ENCODE peak calls at places on chromosome 6, in six cellular contexts. One of them, this sample, is unnamed.

GRCh38 chr6:90126178-90126577 is 170.5 kb downstream of the BACH2 start:
- DNase-seq in heart right ventricle: no peak
- DNase-seq in IMR-90: no peak
- DNase-seq in prostate gland: no peak
- DNase-seq in CD8-positive, alpha-beta memory T cell: no peak
- DNase-seq in dorsolateral prefrontal cortex: no peak
- DNase-seq in this sample: no peak

GRCh38 chr6:15956205-15957106 is 172.4 kb upstream of the MYLIP start:
- DNase-seq in heart right ventricle: no peak
- DNase-seq in IMR-90: no peak
- DNase-seq in prostate gland: no peak
- DNase-seq in CD8-positive, alpha-beta memory T cell: no peak
- DNase-seq in dorsolateral prefrontal cortex: no peak
- DNase-seq in this sample: no peak

GRCh38 chr6:132633362-132633761 is 9.3 kb upstream of the TAAR2 start:
- DNase-seq in heart right ventricle: no peak
- DNase-seq in IMR-90: no peak
- DNase-seq in prostate gland: no peak
- DNase-seq in CD8-positive, alpha-beta memory T cell: no peak
- DNase-seq in dorsolateral prefrontal cortex: no peak
- DNase-seq in this sample: no peak

GRCh38 chr6:105204331-105204730 is 24.5 kb upstream of the POPDC3 start:
- DNase-seq in heart right ventricle: no peak
- DNase-seq in IMR-90: peak
- DNase-seq in prostate gland: no peak
- DNase-seq in CD8-positive, alpha-beta memory T cell: no peak
- DNase-seq in dorsolateral prefrontal cortex: no peak
- DNase-seq in this sample: no peak

GRCh38 chr6:44264154-44265002 is 973 bp downstream of the NFKBIE start:
- DNase-seq in heart right ventricle: peak
- DNase-seq in IMR-90: peak
- DNase-seq in prostate gland: no peak
- DNase-seq in CD8-positive, alpha-beta memory T cell: no peak
- DNase-seq in dorsolateral prefrontal cortex: peak
- DNase-seq in this sample: no peak

GRCh38 chr6:128455959-128456358 is 64.4 kb downstream of the PTPRK start:
- DNase-seq in heart right ventricle: no peak
- DNase-seq in IMR-90: peak
- DNase-seq in prostate gland: no peak
- DNase-seq in CD8-positive, alpha-beta memory T cell: no peak
- DNase-seq in dorsolateral prefrontal cortex: no peak
- DNase-seq in this sample: no peak

GRCh38 chr6:159838020-159838744 is 38.1 kb downstream of the PNLDC1 start:
- DNase-seq in heart right ventricle: no peak
- DNase-seq in IMR-90: no peak
- DNase-seq in prostate gland: no peak
- DNase-seq in CD8-positive, alpha-beta memory T cell: no peak
- DNase-seq in dorsolateral prefrontal cortex: no peak
- DNase-seq in this sample: no peak

GRCh38 chr6:165674155-165675029 is 11.4 kb upstream of the PDE10A start:
- DNase-seq in heart right ventricle: no peak
- DNase-seq in IMR-90: no peak
- DNase-seq in prostate gland: no peak
- DNase-seq in CD8-positive, alpha-beta memory T cell: no peak
- DNase-seq in dorsolateral prefrontal cortex: no peak
- DNase-seq in this sample: no peak

GRCh38 chr6:25777856-25778649 is 23.5 kb downstream of the SLC17A4 start:
- DNase-seq in heart right ventricle: no peak
- DNase-seq in IMR-90: no peak
- DNase-seq in prostate gland: no peak
- DNase-seq in CD8-positive, alpha-beta memory T cell: no peak
- DNase-seq in dorsolateral prefrontal cortex: no peak
- DNase-seq in this sample: no peak

GRCh38 chr6:144286503-144287393 is 1.6 kb downstream of the UTRN start:
- DNase-seq in heart right ventricle: peak
- DNase-seq in IMR-90: peak
- DNase-seq in prostate gland: peak
- DNase-seq in CD8-positive, alpha-beta memory T cell: no peak
- DNase-seq in dorsolateral prefrontal cortex: no peak
- DNase-seq in this sample: peak

GRCh38 chr6:139943391-139943790 is 568.9 kb upstream of the CITED2 start:
- DNase-seq in heart right ventricle: no peak
- DNase-seq in IMR-90: peak
- DNase-seq in prostate gland: no peak
- DNase-seq in CD8-positive, alpha-beta memory T cell: no peak
- DNase-seq in dorsolateral prefrontal cortex: no peak
- DNase-seq in this sample: no peak

GRCh38 chr6:153231048-153231635 is 100.1 kb upstream of the RGS17 start:
- DNase-seq in heart right ventricle: peak
- DNase-seq in IMR-90: peak
- DNase-seq in prostate gland: no peak
- DNase-seq in CD8-positive, alpha-beta memory T cell: no peak
- DNase-seq in dorsolateral prefrontal cortex: peak
- DNase-seq in this sample: peak

GRCh38 chr6:112877134-112878100 is 530.3 kb downstream of the RFPL4B start:
- DNase-seq in heart right ventricle: no peak
- DNase-seq in IMR-90: peak
- DNase-seq in prostate gland: no peak
- DNase-seq in CD8-positive, alpha-beta memory T cell: no peak
- DNase-seq in dorsolateral prefrontal cortex: no peak
- DNase-seq in this sample: no peak

GRCh38 chr6:16760536-16761468 is at the start of gene ATXN1:
- DNase-seq in heart right ventricle: peak
- DNase-seq in IMR-90: peak
- DNase-seq in prostate gland: peak
- DNase-seq in CD8-positive, alpha-beta memory T cell: peak
- DNase-seq in dorsolateral prefrontal cortex: peak
- DNase-seq in this sample: peak

GRCh38 chr6:163554663-163555062 is 140.1 kb downstream of the QKI start:
- DNase-seq in heart right ventricle: peak
- DNase-seq in IMR-90: peak
- DNase-seq in prostate gland: no peak
- DNase-seq in CD8-positive, alpha-beta memory T cell: peak
- DNase-seq in dorsolateral prefrontal cortex: no peak
- DNase-seq in this sample: no peak

GRCh38 chr6:109441069-109441816 is 719 bp downstream of the SMPD2 start:
- DNase-seq in heart right ventricle: peak
- DNase-seq in IMR-90: peak
- DNase-seq in prostate gland: peak
- DNase-seq in CD8-positive, alpha-beta memory T cell: peak
- DNase-seq in dorsolateral prefrontal cortex: no peak
- DNase-seq in this sample: peak

GRCh38 chr6:35026434-35027222 is 114.5 kb downstream of the TCP11 start:
- DNase-seq in heart right ventricle: no peak
- DNase-seq in IMR-90: no peak
- DNase-seq in prostate gland: no peak
- DNase-seq in CD8-positive, alpha-beta memory T cell: no peak
- DNase-seq in dorsolateral prefrontal cortex: no peak
- DNase-seq in this sample: no peak

GRCh38 chr6:27426045-27426620 is 37.6 kb downstream of the ZNF391 start:
- DNase-seq in heart right ventricle: no peak
- DNase-seq in IMR-90: no peak
- DNase-seq in prostate gland: no peak
- DNase-seq in CD8-positive, alpha-beta memory T cell: no peak
- DNase-seq in dorsolateral prefrontal cortex: no peak
- DNase-seq in this sample: no peak

GRCh38 chr6:44730771-44731391 is 343.4 kb downstream of the CDC5L start:
- DNase-seq in heart right ventricle: no peak
- DNase-seq in IMR-90: peak
- DNase-seq in prostate gland: peak
- DNase-seq in CD8-positive, alpha-beta memory T cell: no peak
- DNase-seq in dorsolateral prefrontal cortex: no peak
- DNase-seq in this sample: no peak

GRCh38 chr6:9540126-9540525 is 874.7 kb downstream of the TFAP2A start:
- DNase-seq in heart right ventricle: no peak
- DNase-seq in IMR-90: peak
- DNase-seq in prostate gland: no peak
- DNase-seq in CD8-positive, alpha-beta memory T cell: no peak
- DNase-seq in dorsolateral prefrontal cortex: no peak
- DNase-seq in this sample: no peak

GRCh38 chr6:77450924-77451323 is 12.4 kb downstream of the HTR1B start:
- DNase-seq in heart right ventricle: no peak
- DNase-seq in IMR-90: peak
- DNase-seq in prostate gland: no peak
- DNase-seq in CD8-positive, alpha-beta memory T cell: no peak
- DNase-seq in dorsolateral prefrontal cortex: no peak
- DNase-seq in this sample: no peak

GRCh38 chr6:81758221-81758620 is 5.7 kb upstream of the TENT5A start:
- DNase-seq in heart right ventricle: no peak
- DNase-seq in IMR-90: no peak
- DNase-seq in prostate gland: no peak
- DNase-seq in CD8-positive, alpha-beta memory T cell: no peak
- DNase-seq in dorsolateral prefrontal cortex: no peak
- DNase-seq in this sample: no peak

GRCh38 chr6:36676142-36677058 is 2.1 kb upstream of the CDKN1A start:
- DNase-seq in heart right ventricle: no peak
- DNase-seq in IMR-90: peak
- DNase-seq in prostate gland: peak
- DNase-seq in CD8-positive, alpha-beta memory T cell: no peak
- DNase-seq in dorsolateral prefrontal cortex: no peak
- DNase-seq in this sample: no peak

GRCh38 chr6:142950291-142950690 is 5.3 kb upstream of the HIVEP2 start:
- DNase-seq in heart right ventricle: no peak
- DNase-seq in IMR-90: no peak
- DNase-seq in prostate gland: no peak
- DNase-seq in CD8-positive, alpha-beta memory T cell: no peak
- DNase-seq in dorsolateral prefrontal cortex: no peak
- DNase-seq in this sample: no peak

GRCh38 chr6:142952614-142953013 is 7.6 kb upstream of the HIVEP2 start:
- DNase-seq in heart right ventricle: no peak
- DNase-seq in IMR-90: no peak
- DNase-seq in prostate gland: no peak
- DNase-seq in CD8-positive, alpha-beta memory T cell: no peak
- DNase-seq in dorsolateral prefrontal cortex: no peak
- DNase-seq in this sample: no peak

GRCh38 chr6:142956726-142957125 is 11.8 kb upstream of the HIVEP2 start:
- DNase-seq in heart right ventricle: no peak
- DNase-seq in IMR-90: no peak
- DNase-seq in prostate gland: no peak
- DNase-seq in CD8-positive, alpha-beta memory T cell: no peak
- DNase-seq in dorsolateral prefrontal cortex: no peak
- DNase-seq in this sample: no peak

GRCh38 chr6:142954844-142955243 is 9.9 kb upstream of the HIVEP2 start:
- DNase-seq in heart right ventricle: no peak
- DNase-seq in IMR-90: no peak
- DNase-seq in prostate gland: no peak
- DNase-seq in CD8-positive, alpha-beta memory T cell: no peak
- DNase-seq in dorsolateral prefrontal cortex: no peak
- DNase-seq in this sample: no peak

DNA sequence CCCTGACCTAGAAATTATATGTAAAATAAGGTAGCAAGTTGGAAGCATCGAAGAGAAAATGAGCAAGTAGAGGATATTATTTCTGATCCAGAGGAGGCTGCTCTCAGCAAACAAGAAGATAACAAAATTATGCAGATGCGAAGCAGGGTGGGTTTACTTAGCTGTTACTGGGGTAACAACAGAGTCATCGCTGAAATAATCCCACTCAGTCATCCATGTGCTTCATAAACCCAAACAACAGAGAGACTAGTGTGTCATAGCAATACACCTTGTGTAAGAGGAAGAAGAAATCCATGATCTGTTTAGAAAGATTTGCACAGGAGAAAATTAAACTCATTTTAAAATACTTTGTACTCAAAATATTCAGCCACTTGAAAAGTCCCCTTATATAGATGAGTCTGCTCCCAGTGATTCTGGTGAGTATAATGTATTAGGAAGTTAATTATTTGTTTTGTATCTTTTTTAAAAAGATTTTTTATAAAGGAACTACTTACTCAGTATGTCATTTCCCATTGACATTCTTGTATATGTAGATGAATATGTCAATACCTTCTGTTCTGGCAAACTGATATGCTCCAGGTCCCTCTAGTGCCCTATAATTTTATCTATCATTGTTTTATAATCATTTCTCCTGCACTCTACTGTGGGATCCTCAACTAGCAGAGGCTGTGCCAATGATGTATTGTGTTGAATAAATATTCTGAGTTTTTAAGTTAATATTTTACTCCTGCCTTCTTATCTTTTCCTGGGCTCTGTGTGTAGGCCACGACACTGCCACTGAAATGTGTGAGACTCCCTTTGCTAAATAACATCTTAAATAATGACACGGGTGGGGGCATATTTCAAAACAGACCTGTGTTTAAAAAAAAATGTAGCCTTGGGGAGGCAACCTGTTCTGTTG is 8.6 kb upstream of the HIVEP2 start:
- DNase-seq in heart right ventricle: no peak
- DNase-seq in IMR-90: no peak
- DNase-seq in prostate gland: no peak
- DNase-seq in CD8-positive, alpha-beta memory T cell: no peak
- DNase-seq in dorsolateral prefrontal cortex: no peak
- DNase-seq in this sample: no peak
- H3K27ac ChIP-seq in heart right ventricle: no peak
- H3K27ac ChIP-seq in IMR-90: no peak
- H3K27ac ChIP-seq in prostate gland: no peak
- H3K27ac ChIP-seq in CD8-positive, alpha-beta memory T cell: no peak
- H3K27ac ChIP-seq in dorsolateral prefrontal cortex: no peak
- H3K27ac ChIP-seq in this sample: no peak

DNA sequence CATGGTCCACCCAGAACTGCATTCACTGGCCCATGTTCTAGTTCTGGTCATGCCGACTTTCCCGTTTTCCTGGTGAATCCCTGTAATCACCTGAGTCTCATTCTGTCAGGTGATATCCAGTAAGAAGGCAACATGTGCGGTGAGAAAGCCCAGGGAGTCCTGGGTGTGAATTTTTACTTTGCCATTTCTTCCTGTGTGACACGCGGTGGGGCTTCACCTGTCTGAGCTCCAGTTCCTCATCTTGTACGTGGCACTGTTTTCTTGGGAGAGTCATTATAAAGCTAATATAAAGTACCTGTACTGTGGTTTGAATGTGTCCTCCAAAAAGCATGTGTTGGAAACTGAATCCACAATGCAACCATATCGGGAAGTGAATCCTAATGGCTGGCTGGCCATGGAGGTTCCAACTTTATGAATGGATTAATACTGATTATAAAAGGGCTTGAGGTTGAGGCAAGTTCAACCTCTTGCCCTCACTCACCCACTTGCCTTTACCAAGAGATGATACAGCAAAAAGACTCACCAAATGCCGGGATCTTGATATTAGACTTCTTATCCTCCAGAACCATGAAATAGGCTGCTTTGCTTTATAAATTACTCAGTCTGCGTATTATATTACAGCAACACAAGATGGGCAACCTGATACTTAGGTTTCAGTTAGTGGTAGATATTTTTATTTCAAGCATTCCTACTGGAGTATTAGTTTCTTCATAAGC is 5.1 kb downstream of the HLA-E start:
- DNase-seq in heart right ventricle: no peak
- DNase-seq in IMR-90: no peak
- DNase-seq in prostate gland: no peak
- DNase-seq in CD8-positive, alpha-beta memory T cell: peak
- DNase-seq in dorsolateral prefrontal cortex: no peak
- DNase-seq in this sample: no peak
- H3K27ac ChIP-seq in heart right ventricle: no peak
- H3K27ac ChIP-seq in IMR-90: no peak
- H3K27ac ChIP-seq in prostate gland: no peak
- H3K27ac ChIP-seq in CD8-positive, alpha-beta memory T cell: no peak
- H3K27ac ChIP-seq in dorsolateral prefrontal cortex: no peak
- H3K27ac ChIP-seq in this sample: no peak

GRCh38 chr6:32439139-32439538 is 548 bp upstream of the HLA-DRA start:
- DNase-seq in heart right ventricle: no peak
- DNase-seq in IMR-90: no peak
- DNase-seq in prostate gland: no peak
- DNase-seq in CD8-positive, alpha-beta memory T cell: no peak
- DNase-seq in dorsolateral prefrontal cortex: no peak
- DNase-seq in this sample: no peak
- H3K27ac ChIP-seq in heart right ventricle: no peak
- H3K27ac ChIP-seq in IMR-90: no peak
- H3K27ac ChIP-seq in prostate gland: no peak
- H3K27ac ChIP-seq in CD8-positive, alpha-beta memory T cell: no peak
- H3K27ac ChIP-seq in dorsolateral prefrontal cortex: no peak
- H3K27ac ChIP-seq in this sample: no peak

GRCh38 chr6:56840467-56841371 is 114.2 kb upstream of the BEND6 start:
- DNase-seq in heart right ventricle: no peak
- DNase-seq in IMR-90: peak
- DNase-seq in prostate gland: no peak
- DNase-seq in CD8-positive, alpha-beta memory T cell: no peak
- DNase-seq in dorsolateral prefrontal cortex: no peak
- DNase-seq in this sample: no peak
- H3K27ac ChIP-seq in heart right ventricle: peak
- H3K27ac ChIP-seq in IMR-90: peak
- H3K27ac ChIP-seq in prostate gland: no peak
- H3K27ac ChIP-seq in CD8-positive, alpha-beta memory T cell: no peak
- H3K27ac ChIP-seq in dorsolateral prefrontal cortex: peak
- H3K27ac ChIP-seq in this sample: peak

This sample was measured in substantia nigra.